ENCODE peak calls at places on chromosomes 1 and 21, in ten cellular contexts. O is endothelial cell, Z is Calu3, C is AG10803, S is osteocyte, F is body of pancreas, I is HFFc6, R is heart left ventricle, U is GM06990, Y is astrocyte of the spinal cord. H is an unnamed sample.

GRCh38 chr1:11515403-11516300 is 36.7 kb downstream of the DISP3 start:
- DNase-seq in O (no peak), Z (no peak), C (no peak), S (no peak), F (no peak), I (no peak), R (no peak), U (no peak), Y (no peak), H (peak)

GRCh38 chr1:55959136-55959548 is 620.2 kb downstream of the PLPP3 start:
- DNase-seq in O (no peak), Z (no peak), C (no peak), S (no peak), F (no peak), I (no peak), R (peak), U (no peak), Y (no peak), H (no peak)

GRCh38 chr1:201511925-201512539 is 5.1 kb upstream of the CSRP1 start:
- DNase-seq in O (peak), Z (no peak), C (no peak), S (no peak), F (peak), I (no peak), R (peak), U (peak), Y (peak), H (no peak)

GRCh38 chr1:215321802-215322201 is 239.3 kb downstream of the KCNK2 start:
- DNase-seq in O (no peak), Z (no peak), C (no peak), S (no peak), F (no peak), I (no peak), R (no peak), U (no peak), Y (peak), H (no peak)

GRCh38 chr1:27090921-27091320 is 64.0 kb downstream of the SLC9A1 start:
- DNase-seq in O (no peak), Z (no peak), C (no peak), S (no peak), F (no peak), I (no peak), R (no peak), U (no peak), Y (no peak), H (no peak)

GRCh38 chr1:8121261-8122159 is 95.4 kb upstream of the ERRFI1 start:
- DNase-seq in O (no peak), Z (peak), C (peak), S (no peak), F (peak), I (no peak), R (no peak), U (no peak), Y (peak), H (no peak)

GRCh38 chr1:43956234-43956633 is 9.5 kb downstream of the IPO13 start:
- DNase-seq in O (no peak), Z (no peak), C (no peak), S (no peak), F (no peak), I (no peak), R (no peak), U (no peak), Y (no peak), H (no peak)

GRCh38 chr1:213381572-213382084 is 330.6 kb downstream of the RPS6KC1 start:
- DNase-seq in O (no peak), Z (peak), C (no peak), S (no peak), F (peak), I (no peak), R (peak), U (no peak), Y (peak), H (no peak)

GRCh38 chr1:21707086-21707840 is 38.1 kb upstream of the RAP1GAP start:
- DNase-seq in O (no peak), Z (no peak), C (no peak), S (no peak), F (no peak), I (no peak), R (no peak), U (no peak), Y (peak), H (no peak)

GRCh38 chr1:224090116-224090515 is 23.8 kb upstream of the FBXO28 start:
- DNase-seq in O (no peak), Z (no peak), C (no peak), S (no peak), F (no peak), I (no peak), R (no peak), U (no peak), Y (no peak), H (no peak)

GRCh38 chr21:42847726-42848125 is 31.6 kb downstream of the WDR4 start:
- DNase-seq in O (no peak), Z (no peak), C (no peak), S (no peak), F (no peak), I (no peak), R (no peak), U (no peak), Y (no peak), H (no peak)

GRCh38 chr1:226725870-226726212 is 13.2 kb downstream of the ITPKB start:
- DNase-seq in O (no peak), Z (no peak), C (no peak), S (no peak), F (no peak), I (no peak), R (no peak), U (no peak), Y (no peak), H (no peak)

GRCh38 chr1:101846820-101847219 is 149.9 kb downstream of the OLFM3 start:
- DNase-seq in O (peak), Z (no peak), C (no peak), S (no peak), F (no peak), I (no peak), R (no peak), U (no peak), Y (no peak), H (no peak)

GRCh38 chr1:43438576-43439120 is 15.1 kb downstream of the HYI start:
- DNase-seq in O (no peak), Z (no peak), C (no peak), S (no peak), F (no peak), I (no peak), R (no peak), U (no peak), Y (no peak), H (no peak)

GRCh38 chr1:1431845-1432565 is 3.5 kb upstream of the VWA1 start:
- DNase-seq in O (no peak), Z (peak), C (no peak), S (peak), F (peak), I (no peak), R (peak), U (no peak), Y (no peak), H (no peak)

GRCh38 chr1:25699501-25700089 is 83.0 kb downstream of the MAN1C1 start:
- DNase-seq in O (no peak), Z (no peak), C (peak), S (no peak), F (peak), I (no peak), R (peak), U (no peak), Y (no peak), H (no peak)

GRCh38 chr21:31987696-31988095 is 114.9 kb downstream of the HUNK start:
- DNase-seq in O (no peak), Z (no peak), C (no peak), S (no peak), F (no peak), I (no peak), R (no peak), U (no peak), Y (no peak), H (no peak)

GRCh38 chr21:27564684-27565280 is 597.9 kb upstream of the ADAMTS5 start:
- DNase-seq in O (peak), Z (peak), C (peak), S (no peak), F (peak), I (peak), R (peak), U (no peak), Y (peak), H (no peak)

GRCh38 chr1:119327066-119327435 is 41.5 kb upstream of the HAO2 start:
- DNase-seq in O (no peak), Z (no peak), C (no peak), S (no peak), F (peak), I (no peak), R (no peak), U (peak), Y (no peak), H (no peak)

GRCh38 chr1:5836776-5837440 is 155.3 kb downstream of the NPHP4 start:
- DNase-seq in O (no peak), Z (no peak), C (no peak), S (no peak), F (no peak), I (no peak), R (no peak), U (no peak), Y (no peak), H (no peak)

GRCh38 chr1:103106426-103107321 is 1.6 kb downstream of the COL11A1 start:
- DNase-seq in O (peak), Z (peak), C (peak), S (peak), F (peak), I (peak), R (peak), U (no peak), Y (peak), H (no peak)

GRCh38 chr1:115426271-115426771 is 88.3 kb upstream of the NGF start:
- DNase-seq in O (peak), Z (peak), C (peak), S (no peak), F (peak), I (peak), R (peak), U (no peak), Y (peak), H (no peak)

GRCh38 chr1:20078166-20078565 is 8.2 kb downstream of the PLA2G5 start:
- DNase-seq in O (no peak), Z (no peak), C (no peak), S (no peak), F (no peak), I (no peak), R (no peak), U (peak), Y (no peak), H (no peak)

GRCh38 chr1:20080441-20081330 is 10.7 kb downstream of the PLA2G5 start:
- DNase-seq in O (no peak), Z (no peak), C (no peak), S (no peak), F (no peak), I (no peak), R (no peak), U (peak), Y (no peak), H (no peak)

GRCh38 chr1:20078711-20079110 is 8.7 kb downstream of the PLA2G5 start:
- DNase-seq in O (no peak), Z (no peak), C (no peak), S (no peak), F (no peak), I (no peak), R (no peak), U (no peak), Y (no peak), H (no peak)

GRCh38 chr1:20081331-20081810 is 11.4 kb downstream of the PLA2G5 start:
- DNase-seq in O (no peak), Z (no peak), C (no peak), S (no peak), F (no peak), I (no peak), R (no peak), U (no peak), Y (no peak), H (no peak)

DNA sequence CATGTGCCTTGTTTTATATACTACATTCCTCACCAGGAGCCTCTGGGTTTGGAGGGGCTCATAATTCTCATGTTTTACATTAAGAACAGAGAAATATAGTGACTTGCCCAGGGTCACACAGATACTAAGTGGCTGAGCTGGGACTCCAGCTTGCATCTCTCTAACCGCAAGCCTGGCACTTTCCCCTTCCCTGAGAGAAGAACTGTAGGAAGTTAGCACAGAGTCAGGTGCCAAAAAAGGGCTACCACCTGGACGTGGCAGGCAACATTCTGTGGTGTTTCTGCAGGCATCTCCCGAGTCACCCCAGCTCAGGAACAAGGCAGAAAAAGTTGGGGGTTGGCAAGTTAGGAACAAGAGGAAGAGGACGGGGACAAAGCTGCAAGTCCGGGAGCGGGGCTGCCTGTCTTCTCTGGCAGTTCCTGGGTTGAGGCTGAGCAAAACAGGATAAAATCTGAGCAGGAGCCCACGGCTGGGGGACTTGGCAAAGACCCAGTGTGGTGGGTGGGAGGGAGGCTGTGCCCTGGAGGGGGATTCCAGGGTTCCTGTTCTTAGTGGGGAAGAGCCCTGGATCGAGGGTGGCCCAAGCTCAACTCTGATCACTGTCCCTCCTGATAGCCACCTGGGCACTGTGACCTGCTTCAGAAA is 9.8 kb downstream of the PLA2G5 start:
- DNase-seq in O (no peak), Z (no peak), C (no peak), S (no peak), F (no peak), I (no peak), R (no peak), U (no peak), Y (no peak), H (no peak)
- TF ChIP-seq CTCF in O (no peak), Z (no peak), C (no peak), S (no peak), F (no peak), I (no peak), R (no peak), U (no peak), Y (no peak), H (no peak)

GRCh38 chr1:41021526-41022308 is at the start of gene SLFNL1:
- DNase-seq in O (no peak), Z (no peak), C (peak), S (no peak), F (no peak), I (peak), R (peak), U (no peak), Y (no peak), H (no peak)

GRCh38 chr1:41024953-41025352 is 3.4 kb upstream of the SLFNL1 start:
- DNase-seq in O (no peak), Z (no peak), C (no peak), S (no peak), F (no peak), I (no peak), R (no peak), U (no peak), Y (no peak), H (no peak)

GRCh38 chr1:41022424-41022823 is 899 bp upstream of the SLFNL1 start:
- DNase-seq in O (no peak), Z (no peak), C (no peak), S (no peak), F (no peak), I (no peak), R (no peak), U (no peak), Y (no peak), H (no peak)

GRCh38 chr1:41025979-41026819 is 4.7 kb upstream of the SLFNL1 start:
- DNase-seq in O (no peak), Z (no peak), C (no peak), S (no peak), F (no peak), I (no peak), R (no peak), U (no peak), Y (no peak), H (no peak)

DNA sequence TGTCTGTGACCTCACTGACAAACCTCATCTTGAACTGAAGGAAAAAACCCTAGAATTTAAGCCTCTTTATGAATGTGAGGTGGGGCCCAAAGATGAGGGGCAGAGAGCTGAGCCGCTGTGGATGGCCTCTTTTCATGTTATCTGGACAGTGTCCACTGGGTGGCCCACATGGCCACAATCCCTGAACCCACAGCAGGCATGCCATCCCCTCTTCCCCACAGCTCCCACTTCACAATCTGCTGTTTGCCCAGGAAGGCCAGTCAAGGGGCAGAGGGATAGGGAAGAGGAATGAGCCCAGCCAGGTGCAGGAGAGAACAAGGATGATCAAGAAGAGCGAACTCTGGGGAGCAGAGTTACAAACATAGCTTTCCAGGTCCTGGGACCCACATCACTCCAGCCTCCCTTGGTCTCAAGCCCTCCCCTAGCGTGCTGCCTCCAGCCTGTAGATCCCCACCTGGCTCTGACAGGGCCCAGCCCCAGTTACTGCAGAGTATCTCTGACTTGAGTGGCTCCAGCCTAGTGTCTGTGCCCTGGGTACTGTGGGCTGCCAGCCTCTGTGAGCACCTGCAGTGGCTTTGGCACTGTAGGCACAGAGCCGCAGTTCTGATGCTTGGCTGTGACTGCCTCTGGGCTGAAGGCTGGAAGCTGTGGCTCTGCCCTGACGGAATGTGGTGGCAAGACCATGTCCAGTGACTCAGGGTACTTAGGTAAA is 1.9 kb upstream of the SLFNL1 start:
- DNase-seq in O (no peak), Z (peak), C (no peak), S (no peak), F (no peak), I (peak), R (no peak), U (no peak), Y (no peak), H (no peak)
- TF ChIP-seq CTCF in O (peak), Z (peak), C (peak), S (peak), F (peak), I (peak), R (no peak), U (no peak), Y (peak), H (no peak)

GRCh38 chr1:3759800-3760199 is 7.5 kb downstream of the CCDC27 start:
- DNase-seq in O (no peak), Z (no peak), C (no peak), S (no peak), F (no peak), I (no peak), R (no peak), U (no peak), Y (no peak), H (no peak)

GRCh38 chr1:3761296-3762010 is 9.2 kb downstream of the CCDC27 start:
- DNase-seq in O (no peak), Z (no peak), C (no peak), S (no peak), F (no peak), I (no peak), R (no peak), U (no peak), Y (no peak), H (no peak)

GRCh38 chr1:3762873-3763228 is 9.7 kb upstream of the SMIM1 start:
- DNase-seq in O (no peak), Z (no peak), C (no peak), S (no peak), F (no peak), I (no peak), R (no peak), U (no peak), Y (no peak), H (no peak)

GRCh38 chr1:3762151-3762872 is 10.1 kb downstream of the CCDC27 start:
- DNase-seq in O (no peak), Z (no peak), C (no peak), S (no peak), F (no peak), I (no peak), R (no peak), U (no peak), Y (no peak), H (no peak)

DNA sequence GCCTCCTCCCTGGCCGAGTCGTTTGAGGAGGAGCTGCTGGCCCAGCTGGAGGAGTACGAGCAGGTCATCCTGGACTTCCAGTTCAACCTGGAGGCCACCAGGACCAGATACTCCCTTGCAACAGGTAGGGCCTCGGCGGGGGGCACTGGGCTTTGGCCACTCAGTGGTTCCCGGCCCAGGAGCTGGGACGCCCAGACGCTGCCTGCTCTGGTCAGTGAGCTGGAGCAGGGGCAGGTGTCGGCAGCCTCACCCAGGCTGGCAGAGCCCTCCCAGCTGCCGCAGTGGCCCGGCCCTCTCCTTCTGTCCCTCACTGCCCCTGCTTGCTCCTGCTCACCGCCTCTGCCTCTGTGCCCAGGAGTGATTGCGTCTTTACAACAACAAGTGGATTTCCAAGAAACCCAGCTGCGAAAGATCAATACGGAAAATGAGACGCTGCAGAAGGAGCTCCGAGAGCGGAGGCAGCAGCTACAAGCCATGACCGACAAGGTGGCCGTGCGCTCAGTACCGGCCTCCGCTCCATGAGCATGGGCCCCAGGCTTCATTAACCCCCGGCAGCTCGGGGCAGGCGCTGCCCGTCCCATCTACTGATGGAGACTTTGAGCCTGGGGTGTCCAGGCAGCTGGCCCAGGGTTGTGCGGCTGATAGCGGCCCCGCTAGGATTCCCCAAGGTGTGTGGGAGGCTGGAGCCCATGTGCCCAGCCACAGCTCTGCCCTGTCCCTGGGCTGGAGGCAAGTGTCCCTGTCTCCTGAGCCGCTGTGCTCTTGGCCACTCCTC is 9.0 kb upstream of the SMIM1 start:
- DNase-seq in O (no peak), Z (no peak), C (no peak), S (no peak), F (no peak), I (no peak), R (no peak), U (no peak), Y (no peak), H (no peak)
- TF ChIP-seq CTCF in O (no peak), Z (no peak), C (no peak), S (no peak), F (no peak), I (no peak), R (no peak), U (no peak), Y (no peak), H (no peak)

GRCh38 chr1:169005776-169006175 is 100.7 kb upstream of the ATP1B1 start:
- DNase-seq in O (no peak), Z (no peak), C (no peak), S (no peak), F (no peak), I (no peak), R (no peak), U (no peak), Y (no peak), H (no peak)
- TF ChIP-seq CTCF in O (no peak), Z (no peak), C (no peak), S (no peak), F (no peak), I (no peak), R (no peak), U (no peak), Y (no peak), H (no peak)

GRCh38 chr1:186244825-186245224 is 130.2 kb downstream of the TPR start:
- DNase-seq in O (peak), Z (no peak), C (no peak), S (no peak), F (peak), I (no peak), R (no peak), U (no peak), Y (no peak), H (no peak)
- TF ChIP-seq CTCF in O (no peak), Z (no peak), C (peak), S (no peak), F (no peak), I (peak), R (no peak), U (peak), Y (peak), H (no peak)

DNA sequence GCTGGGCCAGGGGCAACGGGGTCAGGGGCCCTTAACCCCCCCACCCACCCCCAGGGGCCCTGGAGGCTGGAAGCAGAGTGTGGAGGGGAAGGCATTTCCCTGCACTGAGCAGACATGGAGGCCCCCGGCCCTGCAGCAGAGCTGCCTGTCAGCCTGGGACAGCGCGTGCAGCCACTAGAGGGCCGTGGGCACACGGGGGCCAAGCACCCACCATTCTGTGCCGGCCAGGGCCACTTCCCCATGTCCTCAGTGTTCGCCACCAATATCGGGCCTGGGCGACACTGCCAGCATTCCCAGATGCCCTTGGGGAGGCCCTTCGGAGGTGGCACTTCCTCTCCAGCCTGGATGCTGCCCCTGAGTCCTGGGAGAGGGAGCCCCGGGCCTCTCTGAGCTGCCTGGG is 23.2 kb upstream of the ARHGEF16 start:
- DNase-seq in O (peak), Z (peak), C (no peak), S (no peak), F (no peak), I (no peak), R (no peak), U (no peak), Y (no peak), H (no peak)
- TF ChIP-seq CTCF in O (peak), Z (no peak), C (peak), S (peak), F (no peak), I (peak), R (no peak), U (peak), Y (peak), H (no peak)

GRCh38 chr1:34156739-34157138 is 8.3 kb downstream of the CSMD2 start:
- DNase-seq in O (no peak), Z (no peak), C (no peak), S (no peak), F (no peak), I (no peak), R (no peak), U (no peak), Y (no peak), H (no peak)
- TF ChIP-seq CTCF in O (no peak), Z (no peak), C (no peak), S (no peak), F (no peak), I (no peak), R (no peak), U (peak), Y (no peak), H (no peak)

H was measured in omental fat pad.